ENCODE peak calls at places on chromosomes 16 and 17, in five cellular contexts. D is astrocyte of the spinal cord, E is dorsolateral prefrontal cortex, L is GM12865, Y is psoas muscle. I is an unnamed sample.

GRCh38 chr16:77191259-77191969 is 424 bp downstream of the MON1B start:
- DNase-seq in Y (peak), E (no peak), D (no peak), L (peak), I (no peak)

GRCh38 chr16:19128454-19129210 is 14.9 kb downstream of the ITPRIPL2 start:
- DNase-seq in D (no peak), L (no peak), Y (no peak), E (no peak), I (no peak)

GRCh38 chr17:2593846-2594656 is 597 bp downstream of the PAFAH1B1 start:
- DNase-seq in L (peak), E (peak), D (peak), Y (peak), I (peak)

GRCh38 chr17:68539536-68540469 is 27.6 kb downstream of the PRKAR1A start:
- DNase-seq in L (peak), E (no peak), Y (no peak), D (peak), I (no peak)

GRCh38 chr17:28247671-28248556 is 71.1 kb upstream of the TMEM97 start:
- DNase-seq in E (no peak), L (no peak), Y (no peak), D (no peak), I (no peak)

GRCh38 chr17:5211458-5211857 is 19.8 kb upstream of the ZNF594 start:
- DNase-seq in L (no peak), E (no peak), D (no peak), Y (no peak), I (no peak)

GRCh38 chr17:46772013-46772878 is 46.2 kb downstream of the WNT3 start:
- DNase-seq in D (no peak), E (peak), Y (peak), L (no peak), I (peak)

GRCh38 chr17:32769846-32770245 is 107.1 kb downstream of the MYO1D start:
- DNase-seq in L (no peak), D (no peak), Y (no peak), E (no peak), I (no peak)

GRCh38 chr17:57466042-57466471 is 209.7 kb downstream of the MSI2 start:
- DNase-seq in L (no peak), E (no peak), Y (no peak), D (no peak), I (no peak)

GRCh38 chr17:2484876-2485275 is 26.8 kb downstream of the METTL16 start:
- DNase-seq in E (no peak), D (no peak), L (no peak), Y (no peak), I (no peak)

DNA sequence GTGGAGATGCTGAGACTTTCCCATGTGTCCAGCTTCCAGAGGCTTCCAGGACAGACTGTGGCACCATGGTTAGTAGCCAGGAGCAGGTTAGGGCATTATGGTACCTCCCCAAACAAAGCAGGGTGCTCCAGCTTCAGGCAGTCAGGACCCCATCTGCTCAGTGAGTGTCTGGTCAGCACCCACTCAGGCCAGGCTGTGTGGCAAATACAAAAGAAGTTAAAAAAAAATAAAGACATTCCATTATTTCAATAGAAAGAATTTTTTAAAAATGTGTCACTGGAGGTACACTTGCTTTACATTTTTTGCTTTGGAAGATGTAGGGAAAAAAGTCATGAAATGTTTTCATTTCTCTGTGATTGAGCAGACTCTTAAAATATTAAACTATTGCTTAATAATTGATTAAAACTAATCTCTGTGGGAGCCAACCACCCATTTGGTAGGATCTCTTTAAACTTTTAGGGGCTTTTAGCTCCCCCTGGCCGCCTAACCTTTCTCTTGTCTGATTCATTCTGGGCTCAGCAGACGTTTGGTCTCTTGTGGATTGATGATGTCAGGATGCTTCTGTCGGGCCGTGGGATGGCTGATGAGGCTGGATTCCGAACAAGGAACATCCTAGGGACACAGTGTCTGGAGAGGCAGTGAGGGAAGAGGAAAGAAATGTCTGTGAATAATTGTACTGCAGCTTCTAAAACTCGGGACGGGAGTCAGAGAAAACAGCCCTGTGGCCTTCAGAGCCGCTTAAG is 28.4 kb upstream of the NPTX1 start:
- DNase-seq in D (peak), E (no peak), L (no peak), Y (no peak), I (no peak)
- TF ChIP-seq CTCF in D (peak), E (no peak), L (no peak), Y (no peak), I (no peak)

DNA sequence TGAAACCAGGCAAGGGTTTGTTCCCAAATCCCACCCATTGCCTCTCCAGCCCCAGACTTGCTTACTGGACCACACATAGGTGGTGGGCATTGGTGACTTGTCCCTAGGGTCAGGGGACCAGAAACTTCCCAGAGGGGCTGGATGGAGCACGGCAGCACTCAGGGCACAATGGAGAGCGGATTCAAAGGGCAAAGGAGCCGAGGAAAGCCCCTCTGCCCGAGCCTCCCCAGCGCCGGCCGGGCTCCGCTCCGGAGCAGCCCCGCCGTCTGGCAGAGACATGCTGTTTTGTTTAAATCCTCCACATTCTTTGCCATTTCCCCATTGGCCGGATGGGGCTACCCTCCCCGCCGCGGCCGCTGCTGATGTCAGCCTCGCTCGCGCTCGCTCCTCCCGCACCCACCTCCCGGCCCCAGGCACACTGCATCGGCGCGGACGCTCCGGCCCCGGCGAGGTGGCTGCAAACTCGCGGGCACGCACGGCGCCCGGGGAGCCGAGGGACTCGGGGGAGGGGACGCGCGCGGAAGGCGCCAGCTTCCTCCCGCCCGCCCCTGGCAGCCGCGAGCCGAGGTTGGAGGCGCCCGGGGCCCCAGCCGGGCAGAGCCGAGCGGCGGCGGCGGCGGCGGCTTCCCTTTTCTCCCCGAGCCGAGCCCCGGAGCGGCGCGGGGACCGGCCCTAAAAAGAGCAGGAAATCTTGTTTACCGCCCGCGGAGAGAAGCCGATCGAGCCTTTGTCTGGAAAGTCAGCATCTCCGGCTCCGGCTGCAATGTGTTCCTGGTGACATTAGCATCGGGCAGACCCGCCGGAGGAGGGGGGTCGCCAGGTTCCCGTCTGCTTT is at the start of gene PITPNC1:
- DNase-seq in D (peak), L (peak), Y (peak), E (peak), I (peak)
- TF ChIP-seq CTCF in D (no peak), L (peak), Y (no peak), E (peak), I (no peak)

GRCh38 chr17:79916506-79916905 is 77.3 kb upstream of the CBX4 start:
- DNase-seq in E (no peak), Y (no peak), L (no peak), D (no peak), I (no peak)
- TF ChIP-seq CTCF in E (no peak), Y (no peak), L (no peak), D (no peak), I (no peak)

GRCh38 chr16:85391769-85392583 is 221.1 kb upstream of the GSE1 start:
- DNase-seq in L (no peak), Y (no peak), D (no peak), E (no peak), I (no peak)
- TF ChIP-seq CTCF in L (no peak), Y (no peak), D (no peak), E (no peak), I (no peak)

DNA sequence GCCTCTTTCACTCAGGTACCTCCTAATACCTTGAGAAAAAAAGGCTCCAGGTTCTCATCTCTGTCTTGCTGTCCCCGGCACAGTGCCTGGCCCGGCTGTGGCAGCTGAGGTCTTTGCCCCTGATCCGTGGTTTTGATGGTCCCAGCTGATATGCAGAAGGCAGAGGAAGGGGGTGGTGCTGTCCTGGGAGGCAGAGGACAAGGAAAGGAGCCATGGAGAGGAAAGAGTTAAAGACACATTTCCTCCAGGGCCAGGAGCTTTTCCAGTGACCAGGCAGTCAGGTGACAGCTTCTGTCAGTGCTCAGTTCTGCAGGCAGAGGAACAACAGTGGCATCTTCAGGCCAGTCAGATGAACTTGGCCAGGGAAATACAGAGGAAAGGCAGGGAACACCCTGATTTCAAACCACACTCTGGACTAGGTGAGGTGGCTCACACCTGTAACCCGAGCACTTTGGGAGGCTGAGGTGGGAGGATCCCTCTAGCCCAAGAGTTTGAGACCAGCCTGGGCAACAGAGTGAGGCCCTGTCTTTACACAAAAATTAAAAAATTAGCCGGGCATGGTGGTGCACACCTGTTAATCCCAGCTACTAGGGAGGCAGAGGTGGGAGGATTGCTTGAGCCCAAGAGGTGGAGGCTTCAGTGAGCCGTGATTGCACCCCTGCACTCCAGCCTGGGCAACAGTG is 3.3 kb upstream of the COG1 start:
- DNase-seq in L (peak), Y (no peak), E (peak), D (peak), I (peak)
- TF ChIP-seq CTCF in L (peak), Y (peak), E (peak), D (peak), I (peak)

DNA sequence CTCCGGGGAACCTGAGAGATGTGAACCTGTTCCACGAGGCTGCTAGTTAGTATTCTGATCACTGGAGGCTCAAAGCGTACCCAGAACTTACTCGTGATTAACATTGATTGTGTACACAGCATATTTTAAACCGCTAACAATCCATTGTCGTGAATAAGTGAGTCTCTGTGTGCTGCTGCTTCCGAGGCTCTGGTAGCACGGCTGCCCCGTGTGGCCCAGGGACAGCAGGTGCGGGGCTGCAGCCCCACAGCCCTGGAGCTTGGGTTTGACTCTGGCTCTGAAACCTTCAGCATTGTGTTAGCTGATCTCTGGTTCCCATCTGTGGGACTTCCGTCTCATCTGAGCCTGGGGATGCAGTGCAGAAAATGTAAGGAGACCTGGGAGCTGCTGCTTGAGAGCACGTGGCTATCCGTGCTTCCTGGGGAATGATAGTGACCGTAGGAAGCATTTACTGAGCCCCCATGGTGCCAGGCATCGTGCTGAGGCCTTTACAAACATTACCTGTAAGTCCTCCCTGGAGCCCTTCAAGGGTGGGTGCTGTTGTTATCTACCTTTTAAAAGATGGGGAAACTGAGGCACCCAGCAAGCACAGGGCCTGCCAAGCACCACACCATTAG is 190.8 kb upstream of the CHMP6 start:
- DNase-seq in E (no peak), L (no peak), Y (no peak), D (no peak), I (no peak)
- TF ChIP-seq CTCF in E (no peak), L (no peak), Y (no peak), D (no peak), I (no peak)

GRCh38 chr16:3879887-3880564 is 487 bp downstream of the CREBBP start:
- DNase-seq in E (peak), L (peak), D (peak), Y (peak), I (peak)
- TF ChIP-seq CTCF in E (no peak), L (peak), D (peak), Y (peak), I (no peak)

GRCh38 chr17:76566613-76566943 is 19.1 kb downstream of the ST6GALNAC2 start:
- DNase-seq in D (no peak), L (no peak), Y (no peak), E (no peak), I (no peak)

GRCh38 chr17:76566988-76567431 is 18.6 kb downstream of the ST6GALNAC2 start:
- DNase-seq in L (no peak), Y (no peak), E (no peak), D (no peak), I (no peak)

GRCh38 chr17:76567634-76568432 is 17.8 kb downstream of the ST6GALNAC2 start:
- DNase-seq in D (no peak), L (no peak), E (no peak), Y (no peak), I (no peak)

GRCh38 chr17:76568771-76569170 is 16.9 kb downstream of the ST6GALNAC2 start:
- DNase-seq in D (no peak), E (no peak), L (no peak), Y (no peak), I (no peak)

DNA sequence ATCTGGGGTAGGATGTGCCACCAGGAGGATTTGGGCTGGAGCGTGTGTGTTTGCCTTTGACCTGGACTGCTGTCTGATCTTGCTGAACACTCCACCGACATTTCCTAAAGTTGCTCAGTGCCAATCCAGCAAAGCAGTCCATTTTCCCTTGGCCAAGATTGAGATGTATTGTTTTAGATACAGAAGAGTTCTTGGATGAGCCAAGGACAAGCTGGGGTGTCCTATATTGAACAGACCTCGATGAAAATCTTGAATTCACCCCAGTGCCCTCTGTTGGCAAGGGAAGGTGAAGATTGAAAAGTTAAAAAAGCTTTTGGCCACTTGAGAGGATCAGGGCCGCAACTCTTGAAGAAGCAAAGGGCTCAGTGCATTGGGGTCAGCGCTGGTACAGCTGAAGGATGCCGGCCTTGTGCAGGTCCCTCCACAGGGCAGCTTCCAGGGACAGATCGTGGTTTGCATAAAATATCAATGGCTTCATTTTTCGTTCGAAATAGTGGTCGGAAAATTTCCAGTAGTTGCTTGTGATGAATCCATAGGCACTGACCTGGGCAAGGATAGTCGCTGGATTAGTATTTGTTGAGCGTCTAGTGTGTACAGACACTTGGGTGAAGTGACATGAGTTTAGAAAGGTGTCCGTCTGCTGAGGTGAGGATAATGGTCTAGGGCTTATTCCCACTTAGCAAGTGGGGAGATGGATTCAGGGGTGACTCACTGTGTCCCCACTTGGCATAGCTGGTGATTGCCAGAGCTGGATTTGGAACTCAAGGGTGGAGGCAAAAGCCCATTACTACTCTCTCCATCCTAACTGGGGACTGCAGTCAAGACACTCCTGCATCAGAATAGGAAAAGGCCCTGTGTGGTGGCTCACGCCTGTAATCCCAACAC is 19.7 kb downstream of the ST6GALNAC2 start:
- DNase-seq in E (no peak), L (no peak), Y (no peak), D (no peak), I (no peak)
- TF ChIP-seq CTCF in E (no peak), L (no peak), Y (no peak), D (no peak), I (no peak)

GRCh38 chr17:40290629-40291296 is 3.1 kb downstream of the CDC6 start:
- DNase-seq in D (peak), L (peak), Y (no peak), E (no peak), I (no peak)
- TF ChIP-seq CTCF in D (peak), L (peak), Y (peak), E (peak), I (peak)

DNA sequence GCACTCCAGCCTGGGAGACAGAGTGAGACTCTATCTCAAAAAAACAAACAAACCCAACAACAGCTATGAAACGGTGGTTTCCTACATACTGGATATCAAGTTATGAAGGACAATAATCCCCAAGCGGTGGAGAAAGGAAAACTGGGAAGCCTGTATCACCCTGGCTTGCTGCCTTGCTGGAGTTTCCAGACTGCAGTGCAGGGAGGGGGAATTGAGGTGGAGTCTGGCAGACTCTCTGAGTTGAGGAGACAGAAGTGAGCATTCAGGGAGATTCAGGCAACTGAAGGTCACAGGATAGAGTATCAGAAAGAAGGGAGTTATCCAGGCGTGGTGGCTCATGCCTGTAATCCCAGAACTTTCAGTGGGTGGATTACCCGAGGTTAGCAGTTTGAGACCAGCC is 11.9 kb downstream of the QRICH2 start:
- DNase-seq in L (no peak), E (no peak), D (no peak), Y (no peak), I (no peak)
- TF ChIP-seq CTCF in L (no peak), E (no peak), D (no peak), Y (no peak), I (no peak)